ENCODE peak calls at places on chromosomes 16 and 17, in six cellular contexts. A, E, O, V, Q and B are unnamed samples.

GRCh38 chr17:29579866-29580771 is 9.3 kb downstream of the GIT1 start:
- DNase-seq in A (no peak), E (peak; percentile 85), O (no peak), V (peak; percentile 75), Q (no peak), B (peak; percentile 75)

GRCh38 chr17:43722269-43722619 is 36.3 kb downstream of the SOST start:
- DNase-seq in A (no peak), E (no peak), O (no peak), V (no peak), Q (no peak), B (no peak)

GRCh38 chr16:8551388-8552332 is 38.7 kb downstream of the TMEM114 start:
- DNase-seq in A (no peak), E (no peak), O (no peak), V (no peak), Q (no peak), B (no peak)

GRCh38 chr16:9489823-9490467 is 398.5 kb downstream of the HAPSTR1 start:
- DNase-seq in A (no peak), E (peak; percentile 88), O (no peak), V (no peak), Q (no peak), B (no peak)

GRCh38 chr17:71447644-71448043 is 673.2 kb upstream of the SOX9 start:
- DNase-seq in A (no peak), E (no peak), O (no peak), V (no peak), Q (no peak), B (no peak)

GRCh38 chr16:58339452-58339938 is 44.7 kb upstream of the PRSS54 start:
- DNase-seq in A (no peak), E (peak; percentile 39), O (no peak), V (no peak), Q (peak; percentile 50), B (peak; percentile 10)

GRCh38 chr16:12110361-12111107 is 134.0 kb downstream of the SNX29 start:
- DNase-seq in A (no peak), E (no peak), O (no peak), V (no peak), Q (no peak), B (no peak)

GRCh38 chr16:27359615-27360014 is 42.4 kb upstream of the IL21R start:
- DNase-seq in A (no peak), E (no peak), O (no peak), V (no peak), Q (no peak), B (no peak)

GRCh38 chr17:64554028-64554637 is 47.4 kb downstream of the CEP95 start:
- DNase-seq in A (no peak), E (no peak), O (no peak), V (no peak), Q (no peak), B (no peak)

GRCh38 chr17:3935140-3935542 is 18.9 kb upstream of the P2RX1 start:
- DNase-seq in A (no peak), E (peak; percentile 78), O (no peak), V (peak; percentile 72), Q (peak; percentile 38), B (peak; percentile 21)

GRCh38 chr17:57587201-57587870 is 157.8 kb downstream of the CCDC182 start:
- DNase-seq in A (no peak), E (no peak), O (no peak), V (no peak), Q (no peak), B (no peak)

GRCh38 chr16:31453255-31454204 is 5.8 kb upstream of the ARMC5 start:
- DNase-seq in A (no peak), E (peak; percentile 34), O (no peak), V (peak; percentile 36), Q (no peak), B (peak; percentile 65)

GRCh38 chr17:59330314-59330942 is 1.0 kb upstream of the YPEL2 start:
- DNase-seq in A (peak; percentile 78), E (peak; percentile 50), O (no peak), V (no peak), Q (no peak), B (no peak)

GRCh38 chr16:68839831-68840230 is 3.5 kb upstream of the TANGO6 start:
- DNase-seq in A (no peak), E (no peak), O (no peak), V (no peak), Q (no peak), B (peak; percentile 48)

GRCh38 chr16:4924593-4925378 is 12.2 kb downstream of the PPL start:
- DNase-seq in A (no peak), E (no peak), O (no peak), V (no peak), Q (no peak), B (no peak)

GRCh38 chr16:49620868-49621239 is 235.1 kb downstream of the ZNF423 start:
- DNase-seq in A (peak; percentile 77), E (no peak), O (no peak), V (no peak), Q (no peak), B (no peak)

GRCh38 chr17:71870546-71870862 is 250.3 kb upstream of the SOX9 start:
- DNase-seq in A (no peak), E (no peak), O (no peak), V (no peak), Q (no peak), B (no peak)

GRCh38 chr16:78676351-78676750 is 576.9 kb downstream of the WWOX start:
- DNase-seq in A (no peak), E (no peak), O (no peak), V (no peak), Q (no peak), B (peak; percentile 3)

GRCh38 chr16:80719573-80719972 is 84.8 kb downstream of the CDYL2 start:
- DNase-seq in A (no peak), E (no peak), O (no peak), V (no peak), Q (no peak), B (no peak)

GRCh38 chr17:4157618-4158333 is 14.8 kb downstream of the CYB5D2 start:
- DNase-seq in A (no peak), E (no peak), O (no peak), V (no peak), Q (no peak), B (no peak)

GRCh38 chr16:75172578-75172977 is 24.3 kb downstream of the ZFP1 start:
- DNase-seq in A (no peak), E (no peak), O (no peak), V (no peak), Q (no peak), B (no peak)

GRCh38 chr16:75175074-75175473 is 26.8 kb downstream of the ZFP1 start:
- DNase-seq in A (no peak), E (no peak), O (no peak), V (no peak), Q (no peak), B (no peak)

GRCh38 chr16:75169899-75170405 is 21.6 kb downstream of the ZFP1 start:
- DNase-seq in A (no peak), E (no peak), O (no peak), V (no peak), Q (no peak), B (no peak)
- H3K4me3 ChIP-seq in A (no peak overlapping the region), E (no peak overlapping the region), O (no peak overlapping the region), V (no peak overlapping the region), Q (no peak overlapping the region), B (no peak overlapping the region)

DNA sequence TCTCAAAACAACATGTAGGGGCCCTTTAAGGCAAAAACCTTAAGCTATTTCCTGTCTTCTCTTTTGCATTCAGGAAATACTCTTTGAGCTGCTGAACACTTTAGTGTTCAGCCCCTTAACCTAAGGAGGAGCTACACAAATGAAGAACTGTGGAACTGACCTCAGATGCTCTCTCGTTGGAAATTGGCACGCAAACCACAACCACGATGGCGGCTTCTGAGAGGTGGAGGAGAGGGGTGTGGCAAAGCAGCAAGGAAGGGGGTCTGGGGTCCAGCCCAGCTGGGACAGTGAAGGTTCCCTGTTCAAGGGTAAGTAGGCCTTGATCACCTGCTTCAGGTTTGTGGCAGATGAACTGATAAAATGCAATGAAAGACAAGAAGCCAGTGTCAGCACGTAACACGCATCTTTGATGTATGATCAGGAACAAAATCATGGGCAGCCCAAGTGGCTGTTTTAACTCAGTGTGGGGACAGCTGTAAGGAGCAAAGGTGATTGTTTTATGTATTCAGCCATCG is 291.6 kb upstream of the TNRC6C start:
- DNase-seq in A (no peak), E (no peak), O (no peak), V (no peak), Q (no peak), B (no peak)
- H3K4me3 ChIP-seq in A (no peak overlapping the region), E (no peak overlapping the region), O (peak overlapping the region; percentile 58), V (no peak overlapping the region), Q (no peak overlapping the region), B (no peak overlapping the region)

DNA sequence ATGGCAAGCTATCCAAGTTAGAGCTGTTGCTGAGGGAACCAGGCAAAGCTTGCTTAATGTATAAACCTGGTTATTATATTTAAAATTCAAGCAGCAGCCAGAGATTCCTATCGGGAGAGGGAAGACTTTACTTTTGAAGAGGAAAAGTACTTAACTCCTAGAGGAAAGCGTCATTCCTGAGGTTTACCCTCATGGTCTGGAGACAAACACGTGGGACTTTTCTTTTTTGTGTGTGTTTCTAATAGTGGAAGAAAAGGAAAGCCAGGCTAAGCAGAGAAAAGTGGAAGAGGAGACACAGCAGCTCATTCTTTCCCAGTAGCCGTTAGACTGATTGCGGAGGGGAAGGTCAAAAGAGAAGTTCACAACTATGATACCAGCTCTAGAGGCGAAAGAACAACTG is 40.0 kb upstream of the MYH10 start:
- DNase-seq in A (no peak), E (no peak), O (no peak), V (peak; percentile 15), Q (no peak), B (no peak)
- H3K4me3 ChIP-seq in A (peak overlapping the region; percentile 12), E (no peak overlapping the region), O (no peak overlapping the region), V (no peak overlapping the region), Q (no peak overlapping the region), B (no peak overlapping the region)

GRCh38 chr16:2964416-2965223 is 545 bp downstream of the KREMEN2 start:
- DNase-seq in A (no peak), E (no peak), O (no peak), V (no peak), Q (peak; percentile 87), B (no peak)

GRCh38 chr16:2963074-2963610 is 933 bp upstream of the KREMEN2 start:
- DNase-seq in A (no peak), E (no peak), O (no peak), V (no peak), Q (no peak), B (no peak)

GRCh38 chr16:2962334-2963073 is 1.6 kb upstream of the KREMEN2 start:
- DNase-seq in A (no peak), E (no peak), O (no peak), V (no peak), Q (no peak), B (no peak)

GRCh38 chr16:2966043-2966802 is 2.1 kb downstream of the KREMEN2 start:
- DNase-seq in A (no peak), E (no peak), O (no peak), V (no peak), Q (no peak), B (no peak)

DNA sequence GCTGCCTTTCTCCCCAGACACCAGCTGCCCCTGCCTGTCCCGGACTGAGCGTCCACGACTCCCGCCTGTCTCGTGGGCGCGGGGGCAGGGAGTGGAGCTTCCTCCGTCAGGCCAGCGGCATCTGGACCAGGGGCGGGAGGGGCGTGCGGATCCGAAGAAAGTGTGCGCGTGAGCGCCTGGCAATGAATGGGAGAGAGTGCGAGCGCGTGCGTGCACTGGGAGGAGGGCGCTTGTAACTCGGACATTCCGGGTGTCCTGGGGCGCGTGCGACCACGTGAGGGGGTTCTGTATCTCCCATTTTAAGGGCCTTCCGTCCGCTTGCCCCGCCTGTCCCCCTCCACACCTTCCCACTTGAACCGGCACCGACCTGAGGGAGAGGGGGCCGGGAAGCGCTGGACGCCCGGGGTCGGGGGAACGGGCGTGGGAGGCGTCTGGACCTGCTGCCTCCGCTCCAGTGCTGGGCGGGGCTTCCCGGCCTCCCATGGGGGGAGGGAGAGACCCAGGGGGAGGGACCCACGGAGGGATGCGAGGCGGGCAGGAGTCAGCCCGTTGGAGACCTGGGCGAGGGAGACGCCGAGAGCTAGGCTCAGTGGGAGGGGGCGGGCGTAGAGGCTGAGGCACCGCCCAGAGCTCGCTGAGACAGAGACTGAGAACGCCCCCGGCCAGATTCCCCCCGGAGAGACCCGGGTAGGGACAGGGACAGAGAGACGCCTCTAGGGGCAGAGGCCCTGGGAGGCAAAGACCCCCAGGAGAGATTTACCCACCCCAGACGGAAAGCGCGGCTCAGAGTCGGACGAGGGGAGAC is at the start of gene KREMEN2:
- DNase-seq in A (no peak), E (no peak), O (no peak), V (no peak), Q (no peak), B (no peak)
- H3K4me3 ChIP-seq in A (peak within 1 kb of the TSS; percentile 59), E (peak within 1 kb of the TSS; percentile 12), O (peak within 1 kb of the TSS; percentile 83), V (peak within 1 kb of the TSS; percentile 13), Q (peak within 1 kb of the TSS; percentile 90), B (peak within 1 kb of the TSS; percentile 20)